ENCODE peak calls at places on chromosomes 4 and X, in six cellular contexts. D is GM23338, F is IMR-90, V is SK-N-SH, B is endothelial cell of umbilical vein, J is GM23248. Z is an unnamed sample.

GRCh38 chrX:109920325-109920724 is 82.6 kb upstream of the TMEM164 start:
- DNase-seq in D (no peak), V (peak), J (no peak), B (no peak), F (no peak), Z (no peak)

GRCh38 chr4:139489638-139490037 is 35.7 kb downstream of the RAB33B start:
- DNase-seq in J (no peak), B (no peak), D (no peak), F (no peak), V (no peak), Z (no peak)

GRCh38 chrX:53320543-53321215 is 39.3 kb upstream of the IQSEC2 start:
- DNase-seq in B (no peak), F (no peak), V (peak), J (peak), D (peak), Z (no peak)

GRCh38 chrX:18672008-18672407 is at the start of gene RS1:
- DNase-seq in B (no peak), J (no peak), D (no peak), F (no peak), V (no peak), Z (no peak)

GRCh38 chr4:141375855-141376254 is 155.2 kb downstream of the ZNF330 start:
- DNase-seq in D (peak), V (peak), B (peak), F (peak), J (peak), Z (peak)

GRCh38 chrX:139170526-139171173 is 359.9 kb upstream of the F9 start:
- DNase-seq in F (no peak), B (no peak), J (no peak), V (no peak), D (no peak), Z (no peak)

GRCh38 chr4:39043697-39044363 is 11.6 kb upstream of the TMEM156 start:
- DNase-seq in F (peak), V (peak), J (peak), D (peak), B (peak), Z (peak)

GRCh38 chr4:153792007-153792892 is 3.4 kb upstream of the SFRP2 start:
- DNase-seq in V (peak), D (peak), B (no peak), F (no peak), J (peak), Z (peak)

GRCh38 chrX:39619182-39620009 is 478.4 kb downstream of the BCOR start:
- DNase-seq in J (no peak), D (no peak), B (peak), F (no peak), V (peak), Z (peak)

GRCh38 chr4:152968806-152969394 is 32.8 kb downstream of the FHDC1 start:
- DNase-seq in D (no peak), V (no peak), J (peak), B (no peak), F (peak), Z (no peak)

GRCh38 chr4:23373269-23373668 is 516.6 kb downstream of the PPARGC1A start:
- DNase-seq in V (no peak), F (peak), D (peak), B (no peak), J (no peak), Z (peak)

GRCh38 chrX:2761246-2761645 is 9.4 kb downstream of the XG start:
- DNase-seq in D (no peak), J (no peak), V (no peak), F (no peak), B (no peak), Z (no peak)

GRCh38 chr4:18020145-18020670 is 1.3 kb downstream of the LCORL start:
- DNase-seq in J (peak), B (peak), F (peak), V (no peak), D (peak), Z (peak)

GRCh38 chr4:85557016-85557901 is 82.3 kb downstream of the ARHGAP24 start:
- DNase-seq in B (no peak), D (no peak), F (no peak), J (no peak), V (no peak), Z (no peak)

GRCh38 chrX:8364369-8365141 is 100.1 kb upstream of the VCX3B start:
- DNase-seq in V (peak), J (no peak), B (no peak), F (no peak), D (peak), Z (peak)

GRCh38 chr4:137367608-137368007 is 164.7 kb downstream of the PCDH18 start:
- DNase-seq in B (no peak), V (no peak), D (no peak), F (peak), J (peak), Z (no peak)

GRCh38 chrX:69705818-69706217 is 89.9 kb downstream of the EDA start:
- DNase-seq in J (no peak), B (no peak), F (no peak), V (no peak), D (peak), Z (no peak)

GRCh38 chr4:108303488-108304177 is 134.9 kb upstream of the LEF1 start:
- DNase-seq in D (peak), B (no peak), V (no peak), J (no peak), F (peak), Z (peak)

GRCh38 chr4:173500841-173501591 is 29.0 kb downstream of the HAND2 start:
- DNase-seq in F (no peak), D (peak), J (no peak), V (no peak), B (no peak), Z (peak)

GRCh38 chr4:37197899-37198298 is 46.6 kb upstream of the NWD2 start:
- DNase-seq in D (no peak), B (no peak), J (no peak), F (no peak), V (no peak), Z (no peak)

GRCh38 chr4:151854731-151855130 is 93.9 kb upstream of the GATB start:
- DNase-seq in D (no peak), V (no peak), J (peak), F (peak), B (no peak), Z (no peak)

GRCh38 chrX:152619897-152620296 is 17.8 kb upstream of the GABRQ start:
- DNase-seq in F (no peak), J (peak), D (no peak), B (no peak), V (no peak), Z (no peak)

GRCh38 chr4:26020083-26020668 is 106.2 kb downstream of the SMIM20 start:
- DNase-seq in F (peak), J (peak), D (no peak), B (no peak), V (no peak), Z (no peak)

GRCh38 chr4:19592391-19592790 is 659.3 kb upstream of the SLIT2 start:
- DNase-seq in F (peak), J (peak), B (no peak), D (no peak), V (no peak), Z (no peak)

GRCh38 chr4:85457752-85458467 is 17.0 kb upstream of the ARHGAP24 start:
- DNase-seq in J (no peak), V (no peak), F (no peak), D (no peak), B (no peak), Z (no peak)

GRCh38 chr4:182382941-182383340 is 139.7 kb downstream of the TENM3 start:
- DNase-seq in B (no peak), F (no peak), D (no peak), V (no peak), J (no peak), Z (no peak)

GRCh38 chrX:22526339-22526738 is 253.6 kb downstream of the CBLL2 start:
- DNase-seq in F (peak), B (peak), J (peak), V (no peak), D (no peak), Z (no peak)

GRCh38 chr4:117085185-117085701 is at the start of gene TRAM1L1:
- DNase-seq in D (peak), J (peak), F (peak), V (peak), B (peak), Z (peak)

GRCh38 chr4:48777739-48778138 is 2.3 kb downstream of the FRYL start:
- DNase-seq in J (peak), V (no peak), F (no peak), D (no peak), B (peak), Z (no peak)

GRCh38 chr4:186666750-186667149 is 56.9 kb downstream of the FAT1 start:
- DNase-seq in J (no peak), D (no peak), F (no peak), V (no peak), B (no peak), Z (no peak)

GRCh38 chr4:72500214-72500613 is 68.8 kb downstream of the ADAMTS3 start:
- DNase-seq in D (no peak), J (no peak), F (no peak), V (no peak), B (no peak), Z (no peak)

GRCh38 chr4:94581766-94582165 is 130.0 kb downstream of the PDLIM5 start:
- DNase-seq in D (no peak), B (no peak), V (no peak), F (no peak), J (no peak), Z (no peak)

GRCh38 chr4:4627111-4627510 is 85.3 kb upstream of the STX18 start:
- DNase-seq in F (no peak), V (no peak), B (no peak), D (peak), J (no peak), Z (no peak)

GRCh38 chr4:121822796-121823504 is 733 bp downstream of the CCNA2 start:
- DNase-seq in V (peak), B (peak), D (peak), F (no peak), J (peak), Z (peak)

DNA sequence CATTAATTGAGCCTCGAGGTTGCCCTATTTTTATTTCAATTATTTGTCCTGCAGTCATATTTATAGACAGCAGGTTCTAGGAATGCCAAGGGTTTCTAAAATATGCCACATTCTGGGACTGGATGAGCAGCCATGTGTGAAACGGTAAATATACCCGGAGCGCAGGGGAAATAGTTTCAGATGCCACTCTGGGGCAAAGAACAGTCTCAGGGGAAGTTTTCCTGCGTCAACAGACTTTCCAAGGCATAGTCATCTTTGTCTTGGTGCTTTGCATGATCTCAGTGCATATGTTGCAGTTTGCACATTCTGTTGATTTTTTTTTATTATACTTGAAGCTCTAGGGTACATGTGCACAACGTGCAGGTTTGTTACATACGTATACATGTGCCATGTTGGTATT is 71.0 kb downstream of the GPAT3 start:
- DNase-seq in J (no peak), F (no peak), V (no peak), D (no peak), B (no peak), Z (no peak)
- H3K27ac ChIP-seq in J (no peak), F (no peak), V (no peak), D (no peak), B (no peak), Z (no peak)

GRCh38 chr4:125434136-125434535 is 119.4 kb downstream of the FAT4 start:
- DNase-seq in D (no peak), V (no peak), B (no peak), J (peak), F (peak), Z (no peak)
- H3K4me2 ChIP-seq in D (no peak), V (no peak), B (no peak), J (no peak), F (no peak), Z (no peak)

DNA sequence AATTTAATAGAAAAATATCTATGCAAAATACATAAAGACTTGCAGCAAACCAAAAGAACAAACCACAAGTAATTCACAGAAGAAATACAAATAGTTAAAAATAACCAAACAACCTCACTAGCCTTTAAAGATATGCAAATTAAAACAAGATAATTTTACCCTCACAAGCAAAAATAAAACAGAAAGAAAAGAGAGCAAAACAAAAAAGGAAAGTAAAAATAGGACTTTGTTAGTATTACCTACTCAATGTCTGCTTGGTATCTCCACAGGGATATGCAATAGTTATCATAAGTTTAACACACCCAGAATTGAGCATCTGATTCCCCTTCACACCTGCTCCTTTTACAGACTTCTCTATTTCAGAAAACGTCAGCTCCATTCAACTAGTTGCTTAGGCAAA is 737.5 kb upstream of the MAGEB2 start:
- DNase-seq in F (no peak), J (no peak), D (no peak), V (no peak), B (no peak), Z (no peak)
- H3K27ac ChIP-seq in F (no peak), J (no peak), D (no peak), V (no peak), B (no peak), Z (no peak)

GRCh38 chr4:168848112-168848511 is 161.9 kb downstream of the CBR4 start:
- DNase-seq in F (no peak), V (peak), B (peak), J (peak), D (no peak), Z (no peak)
- H3K4me2 ChIP-seq in F (peak), V (peak), B (peak), J (peak), D (peak), Z (no peak)